ENCODE peak calls at places on chromosomes 16 and 17, in ten cellular contexts. F is NCI-H1436 treated with DMSO at 0.1 percent for 48 hours; C is stimulated activated CD8-positive, alpha-beta memory T cell treated with anti-CD3 and anti-CD28 coated beads, Interleukin-12 subunit alpha, Interleukin-12 subunit beta, amount 100 ng/mL, for 1 hour; W is germinal center; Y is effector memory CD4-positive, alpha-beta T cell; U is type B pancreatic cell; B is neural crest cell; T is nephron progenitor cell; E is spleen; Q is cerebellum. V is an unnamed sample.

GRCh38 chr16:30353438-30354129 is 1.5 kb downstream of the CD2BP2 start:
- DNase-seq in U (no peak), E (peak; percentile 74), Q (no peak), T (no peak), Y (no peak), F (no peak), C (no peak), W (no peak), B (no peak), V (no peak)

GRCh38 chr16:87953308-87954208 is 2.3 kb downstream of the BANP start:
- DNase-seq in Q (no peak), B (no peak), C (no peak), U (no peak), E (no peak), W (no peak), F (no peak), Y (no peak), T (no peak), V (no peak)

GRCh38 chr17:70110443-70110880 is 35.4 kb downstream of the KCNJ16 start:
- DNase-seq in T (no peak), C (no peak), Q (no peak), W (no peak), B (no peak), Y (no peak), F (no peak), U (no peak), E (no peak), V (no peak)

GRCh38 chr17:37848690-37849616 is 75.3 kb upstream of the TBC1D3K start:
- DNase-seq in C (no peak), B (no peak), W (peak; percentile 2), Y (no peak), Q (no peak), E (no peak), U (no peak), T (no peak), F (peak; percentile 19), V (no peak)

GRCh38 chr17:13939222-13939621 is 130.1 kb upstream of the COX10 start:
- DNase-seq in U (no peak), C (no peak), F (no peak), W (no peak), T (no peak), Y (no peak), B (no peak), Q (no peak), E (no peak), V (no peak)

GRCh38 chr16:60151987-60152386 is 1417.9 kb upstream of the GOT2 start:
- DNase-seq in U (no peak), B (no peak), T (no peak), F (no peak), E (no peak), W (no peak), Q (no peak), Y (no peak), C (no peak), V (no peak)

GRCh38 chr17:68035131-68035522 is 408 bp upstream of the KPNA2 start:
- DNase-seq in E (peak; percentile 97), Y (no peak), C (peak; percentile 79), W (no peak), Q (no peak), F (peak; percentile 95), U (peak; percentile 92), T (peak; percentile 90), B (peak; percentile 83), V (peak; percentile 92)

GRCh38 chr16:87344931-87345631 is 27.9 kb upstream of the C16orf95 start:
- DNase-seq in T (no peak), F (no peak), Q (no peak), Y (peak; percentile 35), C (peak; percentile 15), E (no peak), B (no peak), U (no peak), W (no peak), V (peak; percentile 43)

GRCh38 chr16:85046472-85046916 is 18.9 kb downstream of the KIAA0513 start:
- DNase-seq in E (no peak), W (no peak), U (no peak), Y (no peak), C (no peak), B (no peak), Q (no peak), F (no peak), T (no peak), V (no peak)

GRCh38 chr16:67150058-67150832 is 553 bp downstream of the B3GNT9 start:
- DNase-seq in T (peak; percentile 77), Y (no peak), W (peak; percentile 62), F (no peak), C (no peak), B (peak; percentile 54), E (peak; percentile 79), Q (no peak), U (no peak), V (no peak)

GRCh38 chr16:87587636-87588035 is 14.7 kb upstream of the JPH3 start:
- DNase-seq in T (no peak), E (no peak), B (no peak), C (no peak), U (no peak), Y (no peak), W (no peak), Q (no peak), F (no peak), V (no peak)

GRCh38 chr17:68305132-68305531 is 13.8 kb downstream of the ARSG start:
- DNase-seq in C (no peak), B (no peak), U (no peak), F (no peak), Q (no peak), Y (no peak), W (no peak), E (no peak), T (no peak), V (no peak)

V was measured in stimulated activated naive CD4-positive, alpha-beta T cell.